ENCODE peak calls at places on chromosomes 16 and 17, in ten cellular contexts. Z is progenitor cell of endocrine pancreas; S is heart left ventricle; V is BE2C; L is fibroblast of mammary gland; J is fibroblast of pulmonary artery; C is adrenal gland; I is B cell; O is GM10248; M is CD4-positive, alpha-beta T cell. Y is an unnamed sample.

GRCh38 chr17:76902476-76902875 is 34.3 kb downstream of the MGAT5B start:
- DNase-seq in L (no peak), J (no peak), C (no peak), S (no peak), M (no peak), V (no peak), O (no peak), Z (no peak), I (no peak), Y (no peak)

GRCh38 chr16:62137991-62138390 is 101.8 kb upstream of the CDH8 start:
- DNase-seq in O (no peak), C (no peak), V (no peak), L (no peak), S (no peak), Z (no peak), M (no peak), I (no peak), J (no peak), Y (no peak)

GRCh38 chr17:77420476-77420803 is 279.7 kb downstream of the SEC14L1 start:
- DNase-seq in Z (no peak), O (no peak), M (no peak), I (no peak), C (no peak), S (no peak), J (no peak), V (no peak), L (no peak), Y (no peak)

GRCh38 chr16:17846030-17846429 is 375.3 kb upstream of the XYLT1 start:
- DNase-seq in S (no peak), L (no peak), V (no peak), Z (no peak), C (no peak), O (no peak), M (no peak), I (no peak), J (no peak), Y (no peak)

GRCh38 chr17:68305132-68305531 is 13.8 kb downstream of the ARSG start:
- DNase-seq in S (no peak), M (no peak), O (no peak), I (no peak), L (no peak), Z (no peak), V (no peak), C (no peak), J (peak), Y (no peak)

GRCh38 chr16:58459344-58460218 is 40.4 kb upstream of the NDRG4 start:
- DNase-seq in J (peak), V (no peak), S (peak), I (no peak), Z (no peak), O (no peak), M (no peak), C (peak), L (peak), Y (no peak)

GRCh38 chr16:27223701-27224100 is 20.4 kb downstream of the KDM8 start:
- DNase-seq in L (no peak), S (no peak), I (no peak), J (no peak), Z (no peak), O (no peak), V (no peak), C (no peak), M (no peak), Y (no peak)

GRCh38 chr16:19188406-19188805 is 20.4 kb downstream of the SYT17 start:
- DNase-seq in I (no peak), J (no peak), L (no peak), S (no peak), C (no peak), V (no peak), O (no peak), M (no peak), Z (no peak), Y (no peak)

GRCh38 chr17:68514809-68515208 is 2.6 kb downstream of the PRKAR1A start:
- DNase-seq in L (peak), O (no peak), S (no peak), M (no peak), C (no peak), V (no peak), J (peak), I (no peak), Z (no peak), Y (no peak)

GRCh38 chr16:3182608-3183444 is 5.2 kb upstream of the OR1F1 start:
- DNase-seq in V (peak), I (peak), M (no peak), S (no peak), L (peak), J (peak), C (no peak), O (peak), Z (no peak), Y (peak)

GRCh38 chr16:62190426-62190825 is 154.2 kb upstream of the CDH8 start:
- DNase-seq in S (no peak), C (no peak), L (no peak), M (no peak), J (no peak), I (no peak), O (no peak), Z (no peak), V (no peak), Y (no peak)

GRCh38 chr17:1686086-1686485 is 1.4 kb upstream of the PRPF8 start:
- DNase-seq in L (peak), M (no peak), V (no peak), Z (no peak), J (no peak), O (no peak), C (no peak), S (no peak), I (no peak), Y (no peak)

GRCh38 chr16:76946879-76947278 is 244.1 kb upstream of the MON1B start:
- DNase-seq in J (peak), O (no peak), S (no peak), V (peak), I (no peak), C (peak), M (no peak), L (peak), Z (no peak), Y (no peak)

GRCh38 chr17:36001109-36001735 is at the start of gene CCL15:
- DNase-seq in M (no peak), J (no peak), I (no peak), L (no peak), O (no peak), Z (no peak), S (no peak), V (no peak), C (no peak), Y (no peak)

DNA sequence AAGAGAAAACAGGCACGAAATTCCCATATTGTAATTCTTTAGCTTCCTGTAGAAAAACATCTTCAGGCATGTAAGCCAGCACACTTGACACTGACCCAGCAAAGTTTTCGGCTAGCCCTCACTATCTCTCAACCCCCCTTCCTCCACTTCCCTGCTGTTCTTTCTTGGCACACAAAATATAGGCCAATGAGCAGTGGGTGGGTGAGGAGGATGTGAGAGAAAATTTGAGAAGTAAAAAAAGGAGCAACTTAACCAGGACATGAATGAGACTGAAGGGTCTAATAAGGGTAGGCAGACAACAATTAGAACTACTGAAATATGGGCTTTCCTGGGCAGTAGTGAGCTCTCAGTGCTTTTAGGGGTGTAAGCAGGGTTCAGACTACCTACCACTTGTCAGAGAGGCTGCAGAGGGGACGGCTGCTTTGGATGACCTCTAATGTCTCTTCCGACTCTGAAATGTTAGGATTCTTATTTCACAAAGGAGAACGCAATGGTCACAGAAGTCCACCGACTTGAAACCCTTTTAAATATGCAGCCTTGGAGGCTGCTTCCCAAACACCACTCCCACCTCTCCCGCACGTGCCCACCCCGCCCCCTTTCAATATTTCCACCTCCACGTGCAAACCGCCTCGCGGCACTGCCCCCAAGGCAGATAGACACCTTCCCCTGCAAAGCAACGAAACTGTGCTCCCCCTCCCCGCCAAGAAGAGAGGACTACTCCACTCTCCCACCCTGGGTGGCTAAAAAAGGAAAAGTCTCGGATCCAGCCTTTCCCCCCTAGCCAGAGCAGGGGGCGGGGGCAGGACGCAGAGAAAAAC is 884 bp downstream of the MBTD1 start:
- DNase-seq in I (peak), J (peak), S (no peak), C (peak), V (peak), M (no peak), O (peak), L (no peak), Z (peak), Y (no peak)
- TF ChIP-seq CTCF in I (no peak), J (no peak), S (no peak), C (no peak), V (no peak), M (no peak), O (no peak), L (no peak), Z (no peak), Y (no peak)

DNA sequence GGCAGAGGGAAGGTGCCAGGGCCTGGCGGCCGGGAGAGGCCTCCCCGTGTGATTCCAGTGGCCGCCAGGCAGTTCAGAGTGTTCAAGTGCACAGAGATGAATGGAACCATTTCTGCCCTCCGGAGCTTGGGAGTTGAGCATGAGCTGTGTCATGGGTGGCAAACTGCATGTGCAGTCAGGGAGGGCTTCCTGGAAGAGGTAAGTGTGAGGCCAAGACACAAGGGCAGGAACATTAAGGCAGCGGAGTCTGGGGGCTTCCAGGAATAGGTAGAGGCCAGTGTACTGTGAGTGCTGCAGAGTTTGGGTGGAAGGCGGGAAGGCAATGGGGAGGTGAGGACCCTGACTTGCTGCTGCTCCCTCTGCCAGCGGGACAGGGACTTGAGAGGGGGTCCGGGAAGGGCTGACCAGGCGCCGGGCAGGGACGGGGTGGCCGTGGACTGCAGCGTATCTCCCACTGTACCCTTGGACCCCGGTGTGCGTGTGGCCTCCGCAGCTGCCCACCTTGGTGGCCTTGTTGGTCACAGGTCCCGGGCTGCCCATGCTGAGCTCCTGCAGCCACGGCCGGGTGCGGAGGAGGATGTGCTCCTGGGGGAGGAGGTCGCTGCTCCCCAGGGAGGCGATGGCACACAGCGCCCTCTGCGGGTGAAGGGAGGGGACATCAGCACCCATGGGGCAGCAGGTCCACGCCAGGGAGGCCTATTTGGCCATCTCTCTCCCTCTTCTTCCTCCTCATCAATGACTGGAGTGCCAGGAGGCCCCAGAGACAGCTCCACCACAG is 7.5 kb upstream of the CEP131 start:
- DNase-seq in V (no peak), L (no peak), Z (no peak), M (no peak), J (no peak), I (no peak), O (no peak), S (no peak), C (no peak), Y (peak)
- TF ChIP-seq CTCF in V (peak), L (peak), Z (peak), M (no peak), J (peak), I (peak), O (peak), S (peak), C (peak), Y (peak)

GRCh38 chr17:63534078-63534570 is 11.0 kb downstream of the KCNH6 start:
- DNase-seq in V (no peak), C (no peak), L (no peak), Z (no peak), I (no peak), O (no peak), J (no peak), S (no peak), M (no peak), Y (no peak)
- TF ChIP-seq CTCF in V (no peak), C (no peak), L (no peak), Z (no peak), I (no peak), O (no peak), J (no peak), S (no peak), M (no peak), Y (no peak)

DNA sequence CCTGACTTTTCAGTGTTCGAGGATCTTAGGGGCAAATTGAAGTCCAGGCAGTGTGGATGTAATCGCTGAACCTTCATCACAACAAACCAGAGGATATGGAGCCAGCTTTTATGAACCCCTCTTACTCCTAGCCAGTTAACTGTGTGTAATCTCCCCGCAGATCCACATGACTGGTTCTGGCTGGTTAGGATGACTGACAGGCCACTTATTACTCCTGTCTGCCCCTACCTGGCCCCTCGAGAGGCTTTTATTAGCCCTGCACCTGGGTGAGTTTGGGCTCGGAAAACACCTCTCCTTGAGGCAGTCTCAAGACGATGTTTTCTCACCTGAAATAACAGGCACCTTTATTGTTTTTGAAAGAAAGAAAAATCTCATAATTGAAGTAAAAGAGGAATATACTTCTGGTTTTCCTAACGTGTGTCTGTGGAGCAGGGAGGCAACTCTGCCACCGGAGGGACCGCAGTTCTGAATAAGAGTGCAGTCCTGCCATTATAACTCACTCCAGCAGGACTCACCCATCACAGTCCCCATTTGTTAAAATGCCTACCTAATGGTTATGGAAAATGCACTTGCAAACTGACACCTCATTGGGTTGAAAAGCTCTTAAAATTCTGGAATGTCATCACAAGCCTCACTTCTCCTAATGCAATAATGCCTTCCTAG is 291.9 kb upstream of the N4BP1 start:
- DNase-seq in J (no peak), L (peak), C (no peak), M (no peak), I (no peak), O (no peak), S (no peak), V (no peak), Z (no peak), Y (no peak)
- TF ChIP-seq CTCF in J (no peak), L (peak), C (no peak), M (no peak), I (no peak), O (no peak), S (no peak), V (no peak), Z (peak), Y (peak)

GRCh38 chr16:10668322-10669045 is 26.2 kb downstream of the TEKT5 start:
- DNase-seq in L (peak), Z (no peak), O (peak), V (peak), J (peak), I (no peak), C (no peak), M (no peak), S (no peak), Y (peak)
- TF ChIP-seq CTCF in L (peak), Z (peak), O (peak), V (peak), J (peak), I (peak), C (peak), M (no peak), S (peak), Y (peak)

DNA sequence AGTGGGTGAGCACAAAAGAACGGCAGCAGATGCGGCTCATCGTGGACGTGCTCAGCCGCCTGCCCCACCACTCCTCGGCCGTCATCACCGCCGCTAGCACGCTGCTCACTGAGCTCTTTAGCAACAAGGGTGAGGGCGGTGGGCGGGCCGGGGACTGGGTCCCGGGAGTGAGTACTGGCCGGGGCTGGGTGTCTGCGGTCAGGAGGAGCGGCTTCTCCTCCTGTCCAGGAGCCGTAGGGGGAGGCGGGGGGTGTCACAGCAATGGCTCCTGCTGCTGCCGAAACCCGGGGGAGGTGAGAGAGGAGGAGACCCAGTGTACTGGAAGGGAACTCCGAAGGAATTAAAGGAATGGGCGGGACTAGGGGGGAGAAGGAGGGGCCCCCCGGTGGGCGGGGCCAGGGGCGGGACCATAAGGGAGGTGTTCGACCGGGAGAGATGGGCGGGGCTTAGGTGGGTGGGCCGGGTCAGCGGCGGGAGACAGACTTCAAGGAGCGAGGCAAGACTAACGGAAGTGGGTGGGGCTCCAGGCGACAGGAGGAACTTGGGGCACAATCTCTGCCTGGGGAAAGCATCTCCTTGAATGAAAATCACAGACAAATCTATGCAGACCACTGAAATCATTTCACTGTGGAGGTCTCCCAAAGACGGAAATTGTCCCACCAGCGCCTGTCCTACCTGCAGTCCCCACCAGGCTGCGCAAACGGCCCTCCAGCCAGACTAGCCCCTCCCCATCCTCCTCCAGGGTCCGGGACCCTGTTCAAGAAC is 2.3 kb downstream of the NAGS start:
- DNase-seq in I (peak), C (peak), S (peak), L (peak), M (peak), J (peak), Z (peak), V (peak), O (peak), Y (peak)
- TF ChIP-seq CTCF in I (peak), C (peak), S (peak), L (peak), M (no peak), J (peak), Z (peak), V (peak), O (peak), Y (peak)

DNA sequence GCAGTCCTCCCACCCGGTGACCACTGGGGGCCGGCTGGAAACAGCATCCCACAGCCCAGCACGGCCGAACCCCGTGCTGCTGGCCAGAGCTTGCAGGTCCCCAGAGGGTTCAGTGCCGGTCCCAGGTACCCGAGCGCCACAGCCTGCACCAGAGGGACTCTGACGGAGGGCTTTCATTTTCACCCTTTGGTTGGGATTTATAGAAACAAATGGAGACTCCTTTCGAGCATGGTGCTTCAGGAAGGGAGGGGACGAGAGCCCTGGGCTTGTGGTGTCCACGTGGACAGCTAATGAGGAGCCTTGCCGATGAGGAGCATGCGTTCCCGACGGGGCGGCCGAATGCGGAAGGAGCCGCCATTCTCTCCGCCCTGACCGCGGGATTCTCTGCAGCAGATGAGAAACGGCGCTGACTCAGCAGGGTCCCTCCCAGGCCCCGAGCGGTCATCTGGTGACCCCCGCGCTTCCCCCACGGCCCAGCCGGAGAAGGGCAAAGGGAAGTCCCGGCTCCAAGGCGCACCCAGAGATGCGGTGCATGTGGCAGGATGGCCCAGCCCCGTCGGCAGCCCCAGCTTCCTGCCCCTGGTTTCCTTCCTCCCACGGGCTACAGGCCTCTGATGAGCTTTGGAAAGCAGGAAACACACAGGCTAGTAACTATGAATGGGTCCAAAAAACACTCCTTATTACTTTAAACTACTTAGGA is 9.8 kb downstream of the SLC38A10 start:
- DNase-seq in M (no peak), V (no peak), I (peak), L (peak), J (peak), S (peak), C (peak), O (peak), Z (no peak), Y (peak)
- TF ChIP-seq CTCF in M (no peak), V (no peak), I (no peak), L (no peak), J (no peak), S (no peak), C (no peak), O (no peak), Z (no peak), Y (no peak)

DNA sequence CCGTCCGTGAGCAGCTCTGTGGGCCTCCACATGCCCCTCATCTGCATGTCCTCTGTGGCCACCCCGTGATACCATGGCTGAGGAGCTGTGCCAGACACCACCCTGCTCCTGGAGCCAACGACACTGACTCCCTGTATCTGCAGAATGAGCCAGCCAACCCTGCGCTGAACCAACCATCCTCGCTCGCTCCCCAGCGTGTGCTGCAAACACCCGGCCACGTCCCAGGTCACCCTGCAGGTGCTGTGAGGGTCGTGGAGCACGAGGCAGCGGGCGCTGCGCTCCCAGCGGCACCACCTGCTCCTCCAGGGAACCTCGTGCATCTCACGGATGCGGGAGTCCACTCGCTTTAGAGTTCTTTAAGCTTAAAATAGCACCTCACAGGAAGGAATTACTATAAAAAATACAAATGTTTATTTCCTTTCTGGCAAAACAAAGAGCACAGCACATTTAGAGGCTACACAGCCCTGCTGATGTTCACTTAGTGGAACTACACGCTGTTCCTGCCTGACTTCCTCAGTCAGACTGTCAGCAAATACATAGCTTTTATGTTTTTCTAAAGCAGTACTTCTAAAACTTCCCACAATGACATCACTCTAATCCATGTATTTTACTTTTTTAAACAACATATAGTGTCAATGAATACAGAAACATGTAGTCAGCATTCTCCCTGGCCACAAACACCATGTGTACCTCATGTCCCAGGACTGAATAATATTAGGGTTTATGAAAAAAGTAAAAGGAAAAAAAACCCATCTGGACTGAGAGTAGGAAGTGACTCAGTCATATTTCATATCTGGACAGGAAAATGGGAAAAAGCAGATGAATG is 43.5 kb downstream of the MAP1LC3B start:
- DNase-seq in L (peak), O (no peak), S (no peak), V (no peak), M (no peak), C (no peak), I (no peak), J (peak), Z (no peak), Y (no peak)
- TF ChIP-seq CTCF in L (no peak), O (no peak), S (no peak), V (no peak), M (no peak), C (no peak), I (no peak), J (no peak), Z (no peak), Y (no peak)